ENCODE peak calls at places on chromosomes 5 and 9, in four cellular contexts. H, F, S and Z are unnamed samples.

GRCh38 chr5:129973716-129974426 is 69.6 kb downstream of the CHSY3 start:
- DNase-seq in H (no peak), S (no peak), F (no peak), Z (no peak)

GRCh38 chr5:122723606-122724352 is 51.1 kb upstream of the SNX2 start:
- DNase-seq in H (no peak), S (no peak), F (peak; percentile 73), Z (no peak)

GRCh38 chr9:130607640-130608420 is 28.5 kb downstream of the FUBP3 start:
- DNase-seq in H (no peak), F (no peak), S (no peak), Z (peak; percentile 80)

GRCh38 chr9:32706004-32706749 is 70.7 kb upstream of the TAF1L start:
- DNase-seq in S (no peak), H (no peak), F (no peak), Z (no peak)

GRCh38 chr5:149048806-149049205 is 14.1 kb downstream of the SH3TC2 start:
- DNase-seq in H (no peak), S (no peak), F (no peak), Z (no peak)

GRCh38 chr9:32431940-32432555 is 47.6 kb downstream of the ACO1 start:
- DNase-seq in H (no peak), F (peak; percentile 42), S (no peak), Z (peak; percentile 67)

GRCh38 chr9:105973811-105974407 is 279.6 kb downstream of the TMEM38B start:
- DNase-seq in F (no peak), S (no peak), H (no peak), Z (no peak)

GRCh38 chr5:143635888-143636287 is 176.1 kb upstream of the HMHB1 start:
- DNase-seq in S (no peak), F (no peak), H (no peak), Z (no peak)

GRCh38 chr5:56631719-56632118 is 183.6 kb upstream of the MAP3K1 start:
- DNase-seq in H (no peak), F (no peak), S (no peak), Z (no peak)

GRCh38 chr5:56941981-56942380 is 9.9 kb downstream of the MIER3 start:
- DNase-seq in H (no peak), F (peak; percentile 74), S (no peak), Z (no peak)

GRCh38 chr5:115816226-115817042 is at the start of gene CDO1:
- DNase-seq in S (peak; percentile 63), H (no peak), F (no peak), Z (peak; percentile 53)

GRCh38 chr5:145937432-145938250 is 1.3 kb downstream of the SH3RF2 start:
- DNase-seq in S (peak; percentile 74), H (no peak), F (no peak), Z (peak; percentile 38)

GRCh38 chr5:93677344-93678021 is 63.9 kb downstream of the POU5F2 start:
- DNase-seq in F (peak; percentile 91), H (no peak), S (no peak), Z (peak; percentile 94)

GRCh38 chr9:25678147-25678666 is at the start of gene TUSC1:
- DNase-seq in H (peak; percentile 19), S (peak; percentile 91), F (no peak), Z (peak; percentile 87)

GRCh38 chr9:136323420-136323819 is 3.9 kb upstream of the GPSM1 start:
- DNase-seq in S (no peak), H (no peak), F (no peak), Z (no peak)

GRCh38 chr5:127040779-127041520 is 10.6 kb upstream of the MARCHF3 start:
- DNase-seq in H (no peak), S (no peak), F (no peak), Z (peak; percentile 22)

GRCh38 chr9:136943291-136944093 is 1.0 kb downstream of the FBXW5 start:
- DNase-seq in F (peak; percentile 19), S (peak; percentile 76), H (peak; percentile 79), Z (peak; percentile 40)

GRCh38 chr5:180304431-180305375 is 12.8 kb upstream of the MAPK9 start:
- DNase-seq in S (no peak), F (no peak), H (no peak), Z (no peak)

GRCh38 chr9:37430841-37431597 is 8.5 kb downstream of the GRHPR start:
- DNase-seq in S (peak; percentile 51), F (no peak), H (no peak), Z (no peak)

GRCh38 chr5:59988396-59988795 is 94.9 kb upstream of the PDE4D start:
- DNase-seq in H (no peak), F (no peak), S (no peak), Z (no peak)

GRCh38 chr9:35910613-35911488 is 1.6 kb downstream of the SPAAR start:
- DNase-seq in F (peak; percentile 39), S (no peak), H (peak; percentile 56), Z (peak; percentile 18)

GRCh38 chr5:140926903-140927573 is 939 bp downstream of the PCDHAC1 start:
- DNase-seq in F (no peak), S (peak; percentile 68), H (no peak), Z (peak; percentile 23)

GRCh38 chr9:124972241-124972770 is 31.4 kb upstream of the GOLGA1 start:
- DNase-seq in F (no peak), H (no peak), S (no peak), Z (no peak)

GRCh38 chr9:127558581-127559246 is 53.4 kb upstream of the STXBP1 start:
- DNase-seq in F (peak; percentile 49), H (no peak), S (no peak), Z (no peak)

GRCh38 chr9:87578625-87579024 is 81.0 kb downstream of the DAPK1 start:
- DNase-seq in S (no peak), H (no peak), F (no peak), Z (no peak)

GRCh38 chr9:130639866-130640555 is 24.4 kb upstream of the PRDM12 start:
- DNase-seq in F (no peak), H (no peak), S (no peak), Z (no peak)

GRCh38 chr9:125631391-125632085 is 75.5 kb downstream of the MAPKAP1 start:
- DNase-seq in F (peak; percentile 70), S (no peak), H (peak; percentile 70), Z (peak; percentile 30)

GRCh38 chr5:115586525-115587146 is 15.6 kb downstream of the TICAM2 start:
- DNase-seq in S (no peak), H (no peak), F (peak; percentile 55), Z (no peak)

GRCh38 chr5:10441992-10442435 is 335 bp downstream of the ROPN1L start:
- DNase-seq in F (no peak), S (no peak), H (peak; percentile 64), Z (no peak)

GRCh38 chr5:98031496-98031895 is 742.0 kb upstream of the RGMB start:
- DNase-seq in F (no peak), S (no peak), H (no peak), Z (no peak)

GRCh38 chr5:127229185-127229889 is 61.3 kb upstream of the MEGF10 start:
- DNase-seq in F (peak; percentile 3), S (peak; percentile 81), H (peak; percentile 48), Z (peak; percentile 57)

GRCh38 chr9:2453701-2454100 is 167.9 kb upstream of the VLDLR start:
- DNase-seq in S (no peak), H (no peak), F (no peak), Z (no peak)

GRCh38 chr9:106769331-106769730 is 93.6 kb upstream of the ZNF462 start:
- DNase-seq in F (no peak), H (no peak), S (no peak), Z (no peak)

GRCh38 chr9:38662763-38663593 is 42.6 kb upstream of the ANKRD18A start:
- DNase-seq in S (no peak), H (no peak), F (no peak), Z (no peak)

GRCh38 chr9:18296702-18297531 is 177.0 kb upstream of the ADAMTSL1 start:
- DNase-seq in S (no peak), H (no peak), F (peak; percentile 35), Z (no peak)

GRCh38 chr9:131739988-131740648 is at the start of gene RAPGEF1:
- DNase-seq in H (peak; percentile 89), S (peak; percentile 97), F (peak; percentile 18), Z (peak; percentile 57)